ENCODE peak calls at places on chromosomes 1 and 21, in four cellular contexts. One of them, this sample, is unnamed.

GRCh38 chr1:3453891-3454810 is at the start of gene ARHGEF16:
- DNase-seq in K562: peak
- DNase-seq in GM12878: no peak
- DNase-seq in HepG2: peak
- DNase-seq in this sample: peak

GRCh38 chr1:147826259-147826658 is 65.9 kb upstream of the GJA5 start:
- DNase-seq in K562: no peak
- DNase-seq in GM12878: no peak
- DNase-seq in HepG2: no peak
- DNase-seq in this sample: no peak

GRCh38 chr1:17930635-17931034 is 175.5 kb downstream of the ACTL8 start:
- DNase-seq in K562: no peak
- DNase-seq in GM12878: no peak
- DNase-seq in HepG2: no peak
- DNase-seq in this sample: no peak

GRCh38 chr1:41434748-41435449 is 49.6 kb downstream of the EDN2 start:
- DNase-seq in K562: no peak
- DNase-seq in GM12878: no peak
- DNase-seq in HepG2: no peak
- DNase-seq in this sample: no peak

GRCh38 chr1:25891606-25892005 is 14.6 kb downstream of the STMN1 start:
- DNase-seq in K562: no peak
- DNase-seq in GM12878: no peak
- DNase-seq in HepG2: no peak
- DNase-seq in this sample: no peak

GRCh38 chr1:18104546-18105100 is 3.0 kb upstream of the IGSF21 start:
- DNase-seq in K562: no peak
- DNase-seq in GM12878: no peak
- DNase-seq in HepG2: no peak
- DNase-seq in this sample: no peak

GRCh38 chr21:26756491-26757159 is 88.6 kb downstream of the ADAMTS1 start:
- DNase-seq in K562: no peak
- DNase-seq in GM12878: no peak
- DNase-seq in HepG2: no peak
- DNase-seq in this sample: no peak

GRCh38 chr1:218164930-218165686 is 120.0 kb upstream of the RRP15 start:
- DNase-seq in K562: no peak
- DNase-seq in GM12878: no peak
- DNase-seq in HepG2: no peak
- DNase-seq in this sample: peak

GRCh38 chr1:235074335-235075120 is 54.1 kb downstream of the TOMM20 start:
- DNase-seq in K562: peak
- DNase-seq in GM12878: no peak
- DNase-seq in HepG2: peak
- DNase-seq in this sample: no peak

GRCh38 chr1:204331275-204331674 is 28.5 kb downstream of the PLEKHA6 start:
- DNase-seq in K562: no peak
- DNase-seq in GM12878: no peak
- DNase-seq in HepG2: no peak
- DNase-seq in this sample: no peak

GRCh38 chr1:41674501-41674900 is 190.0 kb upstream of the EDN2 start:
- DNase-seq in K562: no peak
- DNase-seq in GM12878: no peak
- DNase-seq in HepG2: no peak
- DNase-seq in this sample: no peak

GRCh38 chr1:81703736-81704463 is 96.8 kb upstream of the ADGRL2 start:
- DNase-seq in K562: no peak
- DNase-seq in GM12878: no peak
- DNase-seq in HepG2: no peak
- DNase-seq in this sample: no peak

DNA sequence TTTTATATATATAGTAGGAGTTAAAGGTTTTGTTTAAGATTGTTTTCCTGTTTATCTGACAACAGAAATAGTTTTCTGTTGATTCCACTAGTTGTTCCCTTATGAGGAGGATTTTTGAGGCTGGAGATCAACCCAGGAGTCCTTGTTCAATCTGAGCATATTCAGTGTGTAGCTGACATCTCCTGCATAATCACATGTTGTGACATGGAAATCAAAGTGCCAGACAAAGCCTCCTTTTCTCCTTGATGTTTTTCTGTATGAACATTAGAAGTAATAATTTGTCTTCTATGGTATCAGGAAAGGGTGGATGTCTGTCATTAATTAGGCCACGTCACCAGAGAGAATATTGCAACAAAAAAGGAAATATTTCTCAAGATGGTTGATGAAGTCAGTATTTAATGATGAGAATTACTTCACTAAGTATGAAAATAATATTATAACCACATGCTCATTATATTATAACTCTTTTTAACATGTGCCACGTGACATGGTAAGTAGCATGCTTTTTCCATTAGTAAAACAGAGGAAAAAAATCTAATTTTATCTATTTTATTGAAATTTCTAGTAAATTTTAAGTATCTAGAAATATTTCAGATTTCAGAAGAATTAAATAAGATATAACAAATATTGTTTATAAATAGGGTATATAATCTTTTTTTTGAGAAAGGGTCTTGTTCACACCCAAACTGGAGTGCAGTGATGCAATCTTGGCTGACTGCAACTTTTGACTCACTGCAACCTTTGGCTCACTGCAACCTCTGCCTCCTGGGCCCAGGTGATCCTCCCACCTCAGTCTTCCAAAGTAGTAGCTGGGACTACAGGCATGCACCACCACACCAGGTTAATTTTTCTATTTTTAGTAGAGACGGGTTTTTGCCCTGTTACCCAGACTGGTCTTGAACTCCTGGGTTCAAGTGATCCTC is 223.5 kb downstream of the HMCN1 start:
- DNase-seq in K562: no peak
- DNase-seq in GM12878: no peak
- DNase-seq in HepG2: no peak
- DNase-seq in this sample: no peak
- TF ChIP-seq TARDBP in K562: no peak
- TF ChIP-seq TARDBP in GM12878: no peak
- TF ChIP-seq TARDBP in HepG2: no peak
- TF ChIP-seq TARDBP in this sample: no peak

GRCh38 chr1:54767526-54767925 is 3.2 kb upstream of the PARS2 start:
- DNase-seq in K562: no peak
- DNase-seq in GM12878: no peak
- DNase-seq in HepG2: no peak
- DNase-seq in this sample: no peak
- TF ChIP-seq TARDBP in K562: no peak
- TF ChIP-seq TARDBP in GM12878: no peak
- TF ChIP-seq TARDBP in HepG2: no peak
- TF ChIP-seq TARDBP in this sample: no peak

GRCh38 chr1:221608835-221609320 is 133.0 kb downstream of the DUSP10 start:
- DNase-seq in K562: no peak
- DNase-seq in GM12878: no peak
- DNase-seq in HepG2: no peak
- DNase-seq in this sample: no peak
- TF ChIP-seq TARDBP in K562: no peak
- TF ChIP-seq TARDBP in GM12878: no peak
- TF ChIP-seq TARDBP in HepG2: no peak
- TF ChIP-seq TARDBP in this sample: no peak

DNA sequence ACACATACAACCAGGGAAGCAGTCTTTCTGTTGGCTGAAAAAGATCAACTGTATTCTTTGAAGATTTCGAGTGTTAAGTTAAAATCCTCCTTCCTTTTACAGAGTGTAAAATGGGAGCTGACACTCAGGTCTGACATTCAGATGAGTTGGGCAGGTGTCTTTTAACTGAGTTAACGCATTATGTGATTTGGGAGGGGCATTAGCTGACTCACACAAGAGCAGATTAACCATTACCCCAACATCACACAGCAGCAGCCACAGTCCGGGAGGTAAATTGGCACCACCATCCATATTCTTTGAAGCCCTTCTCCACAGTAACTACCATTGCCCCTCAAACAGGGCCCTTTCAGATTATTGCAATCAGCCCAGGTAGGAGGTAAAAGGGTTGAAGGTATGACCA is 15.8 kb upstream of the JAK1 start:
- DNase-seq in K562: no peak
- DNase-seq in GM12878: no peak
- DNase-seq in HepG2: peak
- DNase-seq in this sample: no peak
- TF ChIP-seq TARDBP in K562: no peak
- TF ChIP-seq TARDBP in GM12878: no peak
- TF ChIP-seq TARDBP in HepG2: no peak
- TF ChIP-seq TARDBP in this sample: no peak

DNA sequence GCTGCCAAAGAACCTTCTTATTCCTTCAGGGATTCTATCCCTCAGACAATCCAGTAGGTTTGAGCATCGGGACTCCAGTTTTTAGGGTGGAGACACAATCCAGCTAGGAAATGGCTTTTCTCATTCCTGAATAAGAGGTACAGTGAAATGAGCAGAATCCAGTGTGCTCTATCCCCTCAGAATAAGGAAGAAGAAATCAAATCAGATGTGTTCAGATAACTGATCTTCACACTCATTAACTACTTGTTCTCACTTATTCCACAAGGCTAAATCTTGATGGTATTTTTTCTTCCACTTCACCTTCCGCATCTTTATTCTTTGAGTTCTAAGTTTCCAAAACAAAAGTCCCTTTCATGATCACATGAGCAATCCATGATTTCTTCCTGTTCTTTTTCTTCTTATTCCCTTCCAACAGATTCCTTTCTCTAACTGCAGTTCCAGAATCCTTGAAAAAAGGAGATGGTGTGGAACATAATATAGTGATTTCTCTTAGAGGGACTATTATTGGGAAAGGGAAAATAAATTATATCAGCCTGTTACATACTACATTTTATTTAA is 1.7 kb downstream of the SYT11 start:
- DNase-seq in K562: no peak
- DNase-seq in GM12878: no peak
- DNase-seq in HepG2: no peak
- DNase-seq in this sample: no peak
- TF ChIP-seq TARDBP in K562: no peak
- TF ChIP-seq TARDBP in GM12878: no peak
- TF ChIP-seq TARDBP in HepG2: no peak
- TF ChIP-seq TARDBP in this sample: no peak

GRCh38 chr1:32981003-32981909 is 16.6 kb upstream of the RNF19B start:
- DNase-seq in K562: peak
- DNase-seq in GM12878: peak
- DNase-seq in HepG2: no peak
- DNase-seq in this sample: no peak
- TF ChIP-seq TARDBP in K562: peak
- TF ChIP-seq TARDBP in GM12878: no peak
- TF ChIP-seq TARDBP in HepG2: no peak
- TF ChIP-seq TARDBP in this sample: no peak

This sample was measured in HEK293T.